ENCODE peak calls at places on chromosomes 2 and 18, in ten cellular contexts. One of them, this sample, is unnamed.

GRCh38 chr18:50694147-50694546 is 125.7 kb downstream of the MRO start:
- DNase-seq in astrocyte of the cerebellum: no peak
- DNase-seq in endothelial cell: no peak
- DNase-seq in stomach: no peak
- DNase-seq in GM12865: no peak
- DNase-seq in heart right ventricle: no peak
- DNase-seq in fibroblast of villous mesenchyme: no peak
- DNase-seq in natural killer cell: no peak
- DNase-seq in body of pancreas: no peak
- DNase-seq in LNCaP clone FGC: no peak
- DNase-seq in this sample: no peak

GRCh38 chr2:42854207-42854818 is 61.9 kb upstream of the HAAO start:
- DNase-seq in fibroblast of villous mesenchyme: peak
- DNase-seq in stomach: no peak
- DNase-seq in natural killer cell: no peak
- DNase-seq in body of pancreas: no peak
- DNase-seq in endothelial cell: no peak
- DNase-seq in LNCaP clone FGC: no peak
- DNase-seq in heart right ventricle: peak
- DNase-seq in GM12865: no peak
- DNase-seq in astrocyte of the cerebellum: no peak
- DNase-seq in this sample: no peak

GRCh38 chr2:162221064-162221463 is 22.2 kb downstream of the FAP start:
- DNase-seq in endothelial cell: peak
- DNase-seq in stomach: peak
- DNase-seq in LNCaP clone FGC: peak
- DNase-seq in heart right ventricle: peak
- DNase-seq in fibroblast of villous mesenchyme: peak
- DNase-seq in body of pancreas: peak
- DNase-seq in astrocyte of the cerebellum: peak
- DNase-seq in natural killer cell: peak
- DNase-seq in GM12865: peak
- DNase-seq in this sample: no peak

GRCh38 chr2:238380785-238381184 is 45.9 kb upstream of the ASB1 start:
- DNase-seq in LNCaP clone FGC: peak
- DNase-seq in GM12865: no peak
- DNase-seq in fibroblast of villous mesenchyme: peak
- DNase-seq in endothelial cell: no peak
- DNase-seq in astrocyte of the cerebellum: peak
- DNase-seq in heart right ventricle: no peak
- DNase-seq in body of pancreas: no peak
- DNase-seq in natural killer cell: no peak
- DNase-seq in stomach: no peak
- DNase-seq in this sample: no peak

GRCh38 chr2:38074775-38075435 is 1.0 kb downstream of the CYP1B1 start:
- DNase-seq in GM12865: no peak
- DNase-seq in heart right ventricle: no peak
- DNase-seq in body of pancreas: no peak
- DNase-seq in fibroblast of villous mesenchyme: no peak
- DNase-seq in LNCaP clone FGC: no peak
- DNase-seq in natural killer cell: no peak
- DNase-seq in endothelial cell: peak
- DNase-seq in astrocyte of the cerebellum: no peak
- DNase-seq in stomach: no peak
- DNase-seq in this sample: no peak

GRCh38 chr2:112332123-112332696 is 56.8 kb downstream of the ZC3H6 start:
- DNase-seq in natural killer cell: no peak
- DNase-seq in LNCaP clone FGC: no peak
- DNase-seq in astrocyte of the cerebellum: no peak
- DNase-seq in GM12865: no peak
- DNase-seq in endothelial cell: no peak
- DNase-seq in stomach: no peak
- DNase-seq in fibroblast of villous mesenchyme: no peak
- DNase-seq in body of pancreas: peak
- DNase-seq in heart right ventricle: no peak
- DNase-seq in this sample: no peak

GRCh38 chr2:12300019-12300602 is 416.6 kb upstream of the TRIB2 start:
- DNase-seq in GM12865: no peak
- DNase-seq in LNCaP clone FGC: no peak
- DNase-seq in heart right ventricle: no peak
- DNase-seq in fibroblast of villous mesenchyme: peak
- DNase-seq in endothelial cell: no peak
- DNase-seq in natural killer cell: no peak
- DNase-seq in body of pancreas: no peak
- DNase-seq in stomach: no peak
- DNase-seq in astrocyte of the cerebellum: no peak
- DNase-seq in this sample: no peak

GRCh38 chr2:168060956-168061750 is 186.2 kb downstream of the STK39 start:
- DNase-seq in LNCaP clone FGC: no peak
- DNase-seq in endothelial cell: no peak
- DNase-seq in natural killer cell: no peak
- DNase-seq in heart right ventricle: no peak
- DNase-seq in fibroblast of villous mesenchyme: peak
- DNase-seq in stomach: no peak
- DNase-seq in astrocyte of the cerebellum: no peak
- DNase-seq in body of pancreas: no peak
- DNase-seq in GM12865: no peak
- DNase-seq in this sample: no peak

GRCh38 chr2:8427211-8427610 is 254.6 kb upstream of the ID2 start:
- DNase-seq in heart right ventricle: no peak
- DNase-seq in endothelial cell: no peak
- DNase-seq in body of pancreas: no peak
- DNase-seq in stomach: no peak
- DNase-seq in natural killer cell: no peak
- DNase-seq in fibroblast of villous mesenchyme: no peak
- DNase-seq in GM12865: no peak
- DNase-seq in LNCaP clone FGC: no peak
- DNase-seq in astrocyte of the cerebellum: no peak
- DNase-seq in this sample: no peak

GRCh38 chr2:45345331-45346305 is 265.4 kb downstream of the SRBD1 start:
- DNase-seq in natural killer cell: no peak
- DNase-seq in GM12865: no peak
- DNase-seq in endothelial cell: no peak
- DNase-seq in heart right ventricle: no peak
- DNase-seq in stomach: no peak
- DNase-seq in body of pancreas: no peak
- DNase-seq in astrocyte of the cerebellum: no peak
- DNase-seq in LNCaP clone FGC: no peak
- DNase-seq in fibroblast of villous mesenchyme: no peak
- DNase-seq in this sample: peak

GRCh38 chr18:67359868-67360838 is 156.4 kb downstream of the DSEL start:
- DNase-seq in GM12865: peak
- DNase-seq in natural killer cell: no peak
- DNase-seq in endothelial cell: no peak
- DNase-seq in LNCaP clone FGC: peak
- DNase-seq in body of pancreas: peak
- DNase-seq in fibroblast of villous mesenchyme: peak
- DNase-seq in heart right ventricle: peak
- DNase-seq in stomach: no peak
- DNase-seq in astrocyte of the cerebellum: peak
- DNase-seq in this sample: no peak

GRCh38 chr2:98833172-98833916 is 102.4 kb upstream of the MGAT4A start:
- DNase-seq in body of pancreas: no peak
- DNase-seq in endothelial cell: no peak
- DNase-seq in GM12865: no peak
- DNase-seq in stomach: no peak
- DNase-seq in natural killer cell: no peak
- DNase-seq in astrocyte of the cerebellum: no peak
- DNase-seq in heart right ventricle: peak
- DNase-seq in fibroblast of villous mesenchyme: no peak
- DNase-seq in LNCaP clone FGC: no peak
- DNase-seq in this sample: no peak

GRCh38 chr2:106701134-106701994 is 184.6 kb downstream of the ST6GAL2 start:
- DNase-seq in GM12865: no peak
- DNase-seq in LNCaP clone FGC: no peak
- DNase-seq in natural killer cell: no peak
- DNase-seq in heart right ventricle: no peak
- DNase-seq in astrocyte of the cerebellum: no peak
- DNase-seq in stomach: no peak
- DNase-seq in body of pancreas: no peak
- DNase-seq in fibroblast of villous mesenchyme: no peak
- DNase-seq in endothelial cell: no peak
- DNase-seq in this sample: no peak

GRCh38 chr18:57980573-57981348 is 63.3 kb upstream of the NEDD4L start:
- DNase-seq in fibroblast of villous mesenchyme: no peak
- DNase-seq in stomach: no peak
- DNase-seq in endothelial cell: no peak
- DNase-seq in astrocyte of the cerebellum: no peak
- DNase-seq in GM12865: peak
- DNase-seq in body of pancreas: no peak
- DNase-seq in heart right ventricle: no peak
- DNase-seq in natural killer cell: no peak
- DNase-seq in LNCaP clone FGC: no peak
- DNase-seq in this sample: no peak

GRCh38 chr18:6414723-6415362 is at the start of gene L3MBTL4:
- DNase-seq in endothelial cell: peak
- DNase-seq in GM12865: peak
- DNase-seq in fibroblast of villous mesenchyme: no peak
- DNase-seq in stomach: peak
- DNase-seq in astrocyte of the cerebellum: no peak
- DNase-seq in LNCaP clone FGC: no peak
- DNase-seq in body of pancreas: peak
- DNase-seq in heart right ventricle: peak
- DNase-seq in natural killer cell: no peak
- DNase-seq in this sample: no peak

GRCh38 chr2:85266424-85267041 is 61.3 kb downstream of the TGOLN2 start:
- DNase-seq in GM12865: peak
- DNase-seq in natural killer cell: peak
- DNase-seq in LNCaP clone FGC: no peak
- DNase-seq in heart right ventricle: peak
- DNase-seq in body of pancreas: peak
- DNase-seq in stomach: peak
- DNase-seq in astrocyte of the cerebellum: no peak
- DNase-seq in endothelial cell: peak
- DNase-seq in fibroblast of villous mesenchyme: peak
- DNase-seq in this sample: no peak

GRCh38 chr18:76476665-76477561 is 18.1 kb downstream of the ZNF516 start:
- DNase-seq in LNCaP clone FGC: no peak
- DNase-seq in endothelial cell: no peak
- DNase-seq in natural killer cell: no peak
- DNase-seq in stomach: no peak
- DNase-seq in GM12865: peak
- DNase-seq in heart right ventricle: no peak
- DNase-seq in fibroblast of villous mesenchyme: peak
- DNase-seq in astrocyte of the cerebellum: peak
- DNase-seq in body of pancreas: no peak
- DNase-seq in this sample: no peak

GRCh38 chr2:185859506-185859905 is 120.9 kb downstream of the FSIP2 start:
- DNase-seq in GM12865: no peak
- DNase-seq in stomach: no peak
- DNase-seq in natural killer cell: no peak
- DNase-seq in LNCaP clone FGC: no peak
- DNase-seq in body of pancreas: no peak
- DNase-seq in astrocyte of the cerebellum: no peak
- DNase-seq in endothelial cell: no peak
- DNase-seq in heart right ventricle: no peak
- DNase-seq in fibroblast of villous mesenchyme: peak
- DNase-seq in this sample: no peak

GRCh38 chr2:65350714-65351113 is 81.7 kb downstream of the SPRED2 start:
- DNase-seq in body of pancreas: no peak
- DNase-seq in LNCaP clone FGC: no peak
- DNase-seq in fibroblast of villous mesenchyme: peak
- DNase-seq in heart right ventricle: no peak
- DNase-seq in astrocyte of the cerebellum: no peak
- DNase-seq in stomach: no peak
- DNase-seq in endothelial cell: no peak
- DNase-seq in GM12865: peak
- DNase-seq in natural killer cell: no peak
- DNase-seq in this sample: no peak
- TF ChIP-seq CTCF in body of pancreas: no peak
- TF ChIP-seq CTCF in LNCaP clone FGC: no peak
- TF ChIP-seq CTCF in fibroblast of villous mesenchyme: peak
- TF ChIP-seq CTCF in heart right ventricle: no peak
- TF ChIP-seq CTCF in astrocyte of the cerebellum: peak
- TF ChIP-seq CTCF in stomach: no peak
- TF ChIP-seq CTCF in endothelial cell: peak
- TF ChIP-seq CTCF in GM12865: peak
- TF ChIP-seq CTCF in natural killer cell: no peak
- TF ChIP-seq CTCF in this sample: no peak

DNA sequence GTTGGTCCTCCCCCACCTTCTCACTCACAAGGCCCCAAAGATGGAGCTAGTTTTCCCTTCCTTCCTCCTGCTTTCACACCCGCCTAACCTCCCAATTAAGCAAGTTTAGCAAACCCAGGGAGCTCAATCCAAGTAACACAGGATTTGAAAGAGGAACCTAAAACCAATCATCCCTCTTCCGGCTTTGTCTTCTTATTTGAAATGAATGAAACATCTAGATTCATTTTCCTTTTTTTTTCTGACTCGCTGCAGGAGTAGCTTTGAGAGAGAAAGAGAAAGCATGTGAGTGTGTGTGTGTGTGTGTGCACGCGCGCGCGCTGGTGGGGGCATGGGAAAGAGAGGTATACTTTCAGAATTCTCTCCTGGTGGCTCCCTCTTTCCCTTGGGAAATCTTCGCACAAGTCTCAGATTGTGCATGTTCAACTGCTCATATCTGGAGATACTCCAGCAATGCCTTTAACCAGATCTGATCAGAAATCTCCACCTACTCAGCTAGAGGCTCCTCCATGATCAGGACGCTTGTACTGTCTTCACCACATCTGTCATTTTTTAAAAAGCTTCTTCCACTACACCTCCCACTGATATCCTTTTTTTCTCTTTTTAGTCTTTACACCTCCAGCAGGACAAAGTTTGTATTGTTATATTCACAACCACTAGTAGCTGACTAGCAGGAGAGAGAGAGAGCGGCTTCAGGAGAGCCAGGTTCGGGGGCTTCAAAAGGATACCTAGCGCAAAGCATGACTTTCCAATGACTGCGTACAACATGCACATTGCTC is 1.6 kb downstream of the SLC8A1 start:
- DNase-seq in LNCaP clone FGC: no peak
- DNase-seq in natural killer cell: no peak
- DNase-seq in astrocyte of the cerebellum: no peak
- DNase-seq in body of pancreas: no peak
- DNase-seq in GM12865: no peak
- DNase-seq in heart right ventricle: no peak
- DNase-seq in stomach: no peak
- DNase-seq in fibroblast of villous mesenchyme: peak
- DNase-seq in endothelial cell: no peak
- DNase-seq in this sample: no peak
- TF ChIP-seq CTCF in LNCaP clone FGC: no peak
- TF ChIP-seq CTCF in natural killer cell: no peak
- TF ChIP-seq CTCF in astrocyte of the cerebellum: peak
- TF ChIP-seq CTCF in body of pancreas: no peak
- TF ChIP-seq CTCF in GM12865: no peak
- TF ChIP-seq CTCF in heart right ventricle: no peak
- TF ChIP-seq CTCF in stomach: no peak
- TF ChIP-seq CTCF in fibroblast of villous mesenchyme: no peak
- TF ChIP-seq CTCF in endothelial cell: no peak
- TF ChIP-seq CTCF in this sample: no peak

GRCh38 chr18:39788395-39788794 is 2166.6 kb upstream of the PIK3C3 start:
- DNase-seq in endothelial cell: no peak
- DNase-seq in body of pancreas: no peak
- DNase-seq in heart right ventricle: no peak
- DNase-seq in LNCaP clone FGC: peak
- DNase-seq in natural killer cell: no peak
- DNase-seq in stomach: no peak
- DNase-seq in astrocyte of the cerebellum: no peak
- DNase-seq in GM12865: no peak
- DNase-seq in fibroblast of villous mesenchyme: peak
- DNase-seq in this sample: no peak
- TF ChIP-seq CTCF in endothelial cell: no peak
- TF ChIP-seq CTCF in body of pancreas: no peak
- TF ChIP-seq CTCF in heart right ventricle: no peak
- TF ChIP-seq CTCF in LNCaP clone FGC: no peak
- TF ChIP-seq CTCF in natural killer cell: no peak
- TF ChIP-seq CTCF in stomach: no peak
- TF ChIP-seq CTCF in astrocyte of the cerebellum: no peak
- TF ChIP-seq CTCF in GM12865: no peak
- TF ChIP-seq CTCF in fibroblast of villous mesenchyme: no peak
- TF ChIP-seq CTCF in this sample: no peak

GRCh38 chr2:164954954-164955701 is at the start of gene SLC38A11:
- DNase-seq in body of pancreas: peak
- DNase-seq in fibroblast of villous mesenchyme: no peak
- DNase-seq in endothelial cell: peak
- DNase-seq in heart right ventricle: peak
- DNase-seq in LNCaP clone FGC: no peak
- DNase-seq in astrocyte of the cerebellum: no peak
- DNase-seq in natural killer cell: no peak
- DNase-seq in GM12865: no peak
- DNase-seq in stomach: peak
- DNase-seq in this sample: no peak
- TF ChIP-seq CTCF in body of pancreas: peak
- TF ChIP-seq CTCF in fibroblast of villous mesenchyme: peak
- TF ChIP-seq CTCF in endothelial cell: no peak
- TF ChIP-seq CTCF in heart right ventricle: no peak
- TF ChIP-seq CTCF in LNCaP clone FGC: no peak
- TF ChIP-seq CTCF in astrocyte of the cerebellum: peak
- TF ChIP-seq CTCF in natural killer cell: no peak
- TF ChIP-seq CTCF in GM12865: no peak
- TF ChIP-seq CTCF in stomach: no peak
- TF ChIP-seq CTCF in this sample: no peak